ENCODE peak calls at places on chromosomes 11 and 22, in five cellular contexts. B is GM12878, F is K562, G is H1, V is HCT116. O is an unnamed sample.

GRCh38 chr22:35230839-35231584 is 26.3 kb upstream of the HMGXB4 start:
- DNase-seq in B (no peak), F (peak; percentile 81), G (no peak), V (peak; percentile 50), O (no peak)

GRCh38 chr11:86230921-86231320 is 13.6 kb upstream of the EED start:
- DNase-seq in B (no peak), F (no peak), G (no peak), V (no peak), O (no peak)

GRCh38 chr11:32396991-32397390 is 38.3 kb downstream of the WT1 start:
- DNase-seq in B (no peak), F (no peak), G (no peak), V (no peak), O (no peak)

GRCh38 chr22:39469681-39470461 is 13.1 kb downstream of the MGAT3 start:
- DNase-seq in B (no peak), F (no peak), G (no peak), V (no peak), O (no peak)

GRCh38 chr22:43477966-43478365 is 66.2 kb downstream of the MPPED1 start:
- DNase-seq in B (no peak), F (no peak), G (no peak), V (no peak), O (no peak)

GRCh38 chr11:16860632-16861031 is 122.2 kb downstream of the C11orf58 start:
- DNase-seq in B (no peak), F (peak; percentile 77), G (no peak), V (no peak), O (no peak)

GRCh38 chr22:20186183-20186870 is 35.5 kb upstream of the CCDC188 start:
- DNase-seq in B (no peak), F (peak; percentile 74), G (peak; percentile 69), V (no peak), O (peak; percentile 10)

GRCh38 chr11:91209751-91210150 is 986.9 kb upstream of the CHORDC1 start:
- DNase-seq in B (no peak), F (no peak), G (no peak), V (no peak), O (no peak)

GRCh38 chr22:46390652-46391301 is 55.3 kb downstream of the TRMU start:
- DNase-seq in B (no peak), F (peak; percentile 58), G (no peak), V (no peak), O (peak; percentile 17)

GRCh38 chr11:83035070-83035854 is 36.4 kb downstream of the RAB30 start:
- DNase-seq in B (no peak), F (no peak), G (no peak), V (no peak), O (no peak)

GRCh38 chr22:39984750-39985149 is 10.0 kb upstream of the FAM83F start:
- DNase-seq in B (no peak), F (no peak), G (no peak), V (no peak), O (no peak)

GRCh38 chr22:43343262-43343988 is at the start of gene SCUBE1:
- DNase-seq in B (no peak), F (peak; percentile 50), G (peak; percentile 88), V (no peak), O (peak; percentile 31)

GRCh38 chr11:114909866-114910265 is 231.5 kb downstream of the NXPE2 start:
- DNase-seq in B (no peak), F (no peak), G (peak; percentile 53), V (no peak), O (no peak)

GRCh38 chr22:47173535-47174021 is 411.1 kb downstream of the TBC1D22A start:
- DNase-seq in B (no peak), F (no peak), G (no peak), V (no peak), O (no peak)

GRCh38 chr11:106202935-106203620 is 125.6 kb downstream of the AASDHPPT start:
- DNase-seq in B (no peak), F (no peak), G (no peak), V (no peak), O (no peak)

GRCh38 chr11:8748317-8748716 is 65.7 kb downstream of the RPL27A start:
- DNase-seq in B (no peak), F (no peak), G (no peak), V (no peak), O (no peak)

GRCh38 chr11:20112291-20113146 is 47.8 kb downstream of the DBX1 start:
- DNase-seq in B (no peak), F (peak; percentile 87), G (no peak), V (peak; percentile 82), O (peak; percentile 97)

GRCh38 chr11:121538054-121538453 is 85.3 kb upstream of the SORL1-AS1 start:
- DNase-seq in B (peak; percentile 59), F (no peak), G (no peak), V (no peak), O (no peak)

GRCh38 chr22:37182949-37183245 is 5.2 kb downstream of the C1QTNF6 start:
- DNase-seq in B (no peak), F (no peak), G (no peak), V (no peak), O (no peak)

GRCh38 chr11:134657631-134658030 is 245.6 kb upstream of the B3GAT1 start:
- DNase-seq in B (no peak), F (no peak), G (peak; percentile 35), V (no peak), O (no peak)

GRCh38 chr22:27930246-27931060 is 11.4 kb upstream of the PITPNB start:
- DNase-seq in B (no peak), F (no peak), G (no peak), V (no peak), O (no peak)

GRCh38 chr11:66371627-66372415 is at the start of gene SLC29A2:
- DNase-seq in B (peak; percentile 61), F (peak; percentile 96), G (peak; percentile 94), V (peak; percentile 82), O (no peak)

GRCh38 chr11:124934862-124935547 is 842 bp downstream of the HEPACAM start:
- DNase-seq in B (no peak), F (no peak), G (no peak), V (no peak), O (peak; percentile 35)

GRCh38 chr11:109547356-109548027 is 125.5 kb downstream of the C11orf87 start:
- DNase-seq in B (no peak), F (no peak), G (no peak), V (no peak), O (no peak)

GRCh38 chr11:12110201-12110713 is at the start of gene MICAL2:
- DNase-seq in B (peak; percentile 23), F (peak; percentile 95), G (peak; percentile 87), V (peak; percentile 61), O (peak; percentile 87)

GRCh38 chr11:9842923-9843322 is 179.0 kb downstream of the SWAP70 start:
- DNase-seq in B (no peak), F (no peak), G (no peak), V (no peak), O (no peak)

GRCh38 chr11:19868871-19869270 is 156.2 kb downstream of the NAV2 start:
- DNase-seq in B (no peak), F (no peak), G (no peak), V (no peak), O (no peak)

GRCh38 chr11:102309621-102310541 is 7.4 kb upstream of the BIRC3 start:
- DNase-seq in B (no peak), F (peak; percentile 37), G (peak; percentile 79), V (no peak), O (no peak)

GRCh38 chr22:18909556-18909955 is 3.4 kb downstream of the DGCR6 start:
- DNase-seq in B (no peak), F (no peak), G (no peak), V (no peak), O (no peak)

GRCh38 chr11:83257638-83258229 is 28.4 kb downstream of the CCDC90B start:
- DNase-seq in B (no peak), F (no peak), G (no peak), V (no peak), O (peak; percentile 66)

GRCh38 chr11:131750692-131751091 is 380.3 kb downstream of the NTM start:
- DNase-seq in B (no peak), F (no peak), G (no peak), V (no peak), O (no peak)

GRCh38 chr11:120605469-120605868 is 93.9 kb downstream of the GRIK4 start:
- DNase-seq in B (no peak), F (no peak), G (no peak), V (no peak), O (no peak)

GRCh38 chr11:62552931-62553838 is 6.6 kb upstream of the AHNAK start:
- DNase-seq in B (no peak), F (peak; percentile 89), G (peak; percentile 82), V (peak; percentile 91), O (peak; percentile 95)

GRCh38 chr22:40512426-40513136 is 123.9 kb downstream of the MRTFA start:
- DNase-seq in B (no peak), F (no peak), G (no peak), V (no peak), O (no peak)

GRCh38 chr11:64619811-64620285 is 28.8 kb downstream of the SLC22A12 start:
- DNase-seq in B (no peak), F (peak; percentile 71), G (no peak), V (peak; percentile 42), O (peak; percentile 10)
- H3K4me3 ChIP-seq in B (no peak overlapping the region), F (no peak overlapping the region), G (no peak overlapping the region), V (no peak overlapping the region), O (no peak overlapping the region)

GRCh38 chr22:31133911-31134310 is 6.4 kb downstream of the PLA2G3 start:
- DNase-seq in B (no peak), F (no peak), G (no peak), V (no peak), O (no peak)
- H4K20me1 ChIP-seq in B (no peaks in the 10 kb centered on the region), F (no peaks in the 10 kb centered on the region), G (peaks cover 21% of the 10 kb centered on the region), V (no peaks in the 10 kb centered on the region), O (no peaks in the 10 kb centered on the region)

DNA sequence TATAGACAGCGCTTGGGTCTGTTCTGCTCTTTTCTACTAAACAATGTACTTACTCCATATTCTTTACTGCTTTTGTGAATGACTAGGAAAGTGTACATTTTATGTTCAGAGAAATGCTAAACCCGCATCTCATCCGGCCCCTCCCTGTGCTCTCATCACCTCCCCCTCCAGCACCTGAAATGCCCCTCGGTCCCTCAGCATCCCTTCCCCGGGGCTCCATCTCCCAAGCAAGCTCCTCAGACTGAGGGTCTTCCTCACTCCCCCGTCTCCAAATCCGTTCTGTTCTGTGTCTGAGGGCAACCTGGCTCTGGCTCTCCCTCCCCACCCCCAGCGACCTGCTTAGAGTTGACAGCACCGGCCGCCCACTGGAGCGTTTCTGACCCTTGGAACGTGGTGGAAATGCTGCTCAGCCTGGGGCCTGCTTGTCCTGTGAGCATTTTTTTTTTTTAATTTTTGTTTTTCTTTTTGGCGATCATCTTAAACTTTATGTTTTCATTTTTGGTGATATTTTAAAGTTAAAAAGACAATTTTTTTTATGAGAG is 1.4 kb downstream of the SELENOO start:
- DNase-seq in B (no peak), F (no peak), G (no peak), V (no peak), O (no peak)
- TF ChIP-seq POLR2A in B (no peak), F (no peak), G (no peak), V (no peak), O (no peak)

DNA sequence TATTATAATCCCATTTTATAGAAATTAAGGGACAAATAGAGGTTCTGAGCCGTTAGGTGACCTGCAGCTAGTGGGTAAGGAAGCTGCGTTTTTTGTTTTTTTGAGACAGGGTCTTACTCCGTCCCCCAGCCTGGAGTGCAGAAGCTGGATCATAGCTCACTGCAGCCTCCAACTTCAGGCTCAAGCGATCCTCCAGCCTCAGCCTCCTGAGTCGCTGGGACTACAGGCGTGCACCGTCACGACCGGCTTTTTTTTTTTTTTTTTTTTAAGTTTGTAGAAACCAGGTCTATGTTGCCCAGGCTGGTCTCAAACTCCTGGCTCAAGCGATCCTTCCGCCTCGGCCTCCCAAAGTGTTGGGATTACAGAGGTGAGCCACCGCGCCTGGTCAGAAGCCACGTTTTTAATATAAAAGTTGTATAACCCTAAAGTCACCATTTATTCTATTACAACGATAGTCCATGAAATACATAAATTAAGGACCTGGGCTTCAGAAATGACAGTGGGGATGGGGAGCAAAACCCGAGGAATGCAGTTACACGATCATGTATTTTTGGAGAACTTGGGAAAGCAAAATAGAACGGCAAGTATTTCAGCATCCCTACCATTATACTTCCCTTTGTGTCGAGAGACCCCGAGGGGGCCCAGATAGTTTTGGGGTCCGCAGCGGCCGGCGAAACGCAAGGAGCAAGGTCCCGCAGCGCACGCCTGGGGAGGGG is 638 bp downstream of the SAAL1 start:
- DNase-seq in B (no peak), F (peak; percentile 24), G (no peak), V (no peak), O (no peak)
- H3K4me3 ChIP-seq in B (peak overlapping the region; percentile 92), F (peak overlapping the region; percentile 91), G (peak overlapping the region; percentile 92), V (peak overlapping the region; percentile 96), O (peak overlapping the region; percentile 50)

O was measured in endothelial cell of umbilical vein.